ENCODE peak calls at places on chromosomes 7 and 10, in eight cellular contexts. M is colonic mucosa; E is stomach; U is GM13976; L is CD8-positive, alpha-beta T cell; B is HFFc6; V is GM23338; K is retinal pigment epithelial cell. G is an unnamed sample.

GRCh38 chr7:110591341-110591740 is 499.6 kb upstream of the LRRN3 start:
- DNase-seq in K (no peak), M (no peak), E (no peak), V (no peak), B (peak), L (no peak), U (no peak), G (no peak)

GRCh38 chr7:45978010-45978681 is 57.1 kb upstream of the IGFBP3 start:
- DNase-seq in U (no peak), E (peak), L (no peak), K (peak), B (peak), M (peak), V (peak), G (no peak)

GRCh38 chr7:140300263-140301131 is 97.8 kb downstream of the SLC37A3 start:
- DNase-seq in V (no peak), K (no peak), L (no peak), E (no peak), B (no peak), M (no peak), U (no peak), G (no peak)

GRCh38 chr7:135930565-135931423 is 46.4 kb downstream of the MTPN start:
- DNase-seq in K (peak), V (peak), M (no peak), B (peak), L (no peak), U (no peak), E (no peak), G (no peak)

GRCh38 chr10:13270877-13271551 is 28.9 kb downstream of the PHYH start:
- DNase-seq in M (peak), K (no peak), V (no peak), U (no peak), E (no peak), L (no peak), B (peak), G (no peak)

GRCh38 chr10:128540806-128541739 is 414.9 kb upstream of the MKI67 start:
- DNase-seq in B (no peak), L (no peak), E (peak), K (no peak), U (no peak), M (peak), V (peak), G (peak)

GRCh38 chr7:116952640-116953371 is 495 bp upstream of the ST7 start:
- DNase-seq in U (no peak), B (peak), M (peak), K (peak), E (peak), V (peak), L (peak), G (no peak)

GRCh38 chr10:63197304-63198092 is 64.4 kb downstream of the NRBF2 start:
- DNase-seq in E (no peak), V (no peak), M (no peak), K (peak), L (no peak), B (peak), U (no peak), G (no peak)

GRCh38 chr10:101495324-101495925 is 92.6 kb downstream of the POLL start:
- DNase-seq in U (no peak), K (no peak), B (peak), L (no peak), M (no peak), E (no peak), V (peak), G (peak)

GRCh38 chr7:130441408-130441854 is 615 bp upstream of the CEP41 start:
- DNase-seq in B (no peak), M (no peak), L (no peak), V (peak), E (no peak), K (no peak), U (peak), G (no peak)

GRCh38 chr10:132493246-132493755 is 44.3 kb upstream of the INPP5A start:
- DNase-seq in K (no peak), M (no peak), B (no peak), E (no peak), U (no peak), V (no peak), L (no peak), G (no peak)

GRCh38 chr10:73837072-73837471 is 25.7 kb upstream of the NDST2 start:
- DNase-seq in E (no peak), K (no peak), M (no peak), L (no peak), U (no peak), B (peak), V (no peak), G (no peak)

GRCh38 chr7:114533151-114533550 is 118.5 kb downstream of the FOXP2 start:
- DNase-seq in V (peak), B (no peak), M (no peak), K (no peak), U (no peak), L (no peak), E (no peak), G (no peak)

GRCh38 chr10:110668443-110668842 is 24.3 kb downstream of the RBM20 start:
- DNase-seq in M (no peak), E (no peak), K (no peak), L (no peak), B (no peak), V (no peak), U (no peak), G (no peak)

GRCh38 chr10:7561216-7561893 is 105.4 kb downstream of the ITIH5 start:
- DNase-seq in B (no peak), K (no peak), L (no peak), U (no peak), E (peak), V (peak), M (peak), G (no peak)

GRCh38 chr10:46282460-46283216 is 4.2 kb upstream of the ANTXRL start:
- DNase-seq in U (peak), L (peak), B (peak), M (peak), V (peak), K (peak), E (peak), G (peak)

GRCh38 chr10:43075612-43076003 is 1.3 kb upstream of the RET start:
- DNase-seq in K (no peak), E (no peak), B (no peak), L (no peak), M (no peak), U (no peak), V (peak), G (peak)

GRCh38 chr10:110042181-110042580 is 34.4 kb downstream of the ADD3 start:
- DNase-seq in U (no peak), L (no peak), B (no peak), E (no peak), V (no peak), M (no peak), K (no peak), G (no peak)

GRCh38 chr10:106083572-106083971 is 1080.9 kb downstream of the SORCS1 start:
- DNase-seq in M (no peak), V (no peak), K (no peak), B (no peak), E (no peak), U (no peak), L (no peak), G (no peak)

GRCh38 chr7:97555845-97556431 is 175.9 kb upstream of the TAC1 start:
- DNase-seq in V (peak), U (no peak), E (no peak), M (no peak), B (no peak), K (no peak), L (no peak), G (no peak)

GRCh38 chr7:155002411-155003214 is at the start of gene PAXIP1:
- DNase-seq in L (no peak), U (peak), E (peak), B (no peak), M (no peak), K (no peak), V (peak), G (peak)

GRCh38 chr7:111090834-111091233 is at the start of gene LRRN3:
- DNase-seq in K (no peak), V (peak), M (no peak), E (no peak), B (peak), U (no peak), L (no peak), G (no peak)

GRCh38 chr7:38716397-38716796 is 85.2 kb upstream of the AMPH start:
- DNase-seq in L (no peak), E (no peak), V (peak), U (no peak), M (no peak), K (no peak), B (no peak), G (no peak)
- TF ChIP-seq CTCF in L (no peak), E (no peak), V (peak), U (no peak), M (no peak), K (peak), B (peak), G (no peak)

DNA sequence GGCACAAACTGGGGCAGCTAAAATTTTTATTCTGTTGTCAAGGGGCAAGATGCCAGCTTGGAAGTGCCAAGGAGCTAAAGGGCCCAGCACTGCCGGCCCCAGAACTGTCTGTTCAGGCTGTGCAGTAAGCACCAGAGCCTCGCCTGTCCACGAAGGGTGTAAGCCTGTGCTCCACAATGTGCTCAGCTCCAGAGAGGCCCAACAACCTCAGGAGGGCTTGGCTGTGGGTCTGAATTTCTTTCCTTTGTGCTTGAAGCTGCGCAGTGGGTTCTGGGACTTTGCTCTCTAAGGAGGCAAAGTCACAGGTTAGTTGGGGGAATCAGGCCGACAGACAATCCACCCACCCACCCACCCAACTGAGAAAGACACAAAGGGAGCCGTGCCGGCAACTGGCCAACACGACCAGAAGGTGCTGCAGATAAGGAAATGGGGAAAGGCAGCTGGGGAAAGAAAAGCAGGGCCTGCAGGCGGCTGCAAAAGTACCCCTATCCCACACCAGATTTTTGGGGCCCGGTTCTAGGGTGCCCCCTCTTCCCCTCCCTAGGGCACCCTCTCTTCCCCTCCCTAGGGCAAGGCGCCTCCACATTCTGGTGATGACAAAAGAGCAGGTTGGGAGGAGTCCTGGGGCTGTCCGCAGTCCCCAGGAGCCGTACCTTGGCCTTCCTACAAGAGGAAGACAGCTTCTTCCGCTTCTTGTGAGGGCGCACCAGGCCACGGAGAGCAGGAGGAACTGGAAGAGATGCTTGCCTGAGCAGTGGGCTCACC is 7.7 kb downstream of the DDX56 start:
- DNase-seq in L (no peak), U (no peak), M (no peak), E (no peak), B (no peak), V (no peak), K (no peak), G (no peak)
- TF ChIP-seq CTCF in L (no peak), U (no peak), M (no peak), E (no peak), B (peak), V (no peak), K (no peak), G (no peak)

GRCh38 chr10:109018892-109019507 is 904.3 kb downstream of the XPNPEP1 start:
- DNase-seq in K (no peak), L (no peak), B (no peak), U (no peak), V (no peak), M (no peak), E (no peak), G (no peak)
- TF ChIP-seq CTCF in K (no peak), L (no peak), B (peak), U (no peak), V (no peak), M (no peak), E (no peak), G (no peak)

GRCh38 chr7:31648288-31648687 is 38.7 kb upstream of the PPP1R17 start:
- DNase-seq in L (no peak), U (no peak), M (no peak), E (no peak), B (no peak), V (peak), K (no peak), G (no peak)
- TF ChIP-seq CTCF in L (no peak), U (no peak), M (no peak), E (no peak), B (no peak), V (peak), K (peak), G (no peak)

DNA sequence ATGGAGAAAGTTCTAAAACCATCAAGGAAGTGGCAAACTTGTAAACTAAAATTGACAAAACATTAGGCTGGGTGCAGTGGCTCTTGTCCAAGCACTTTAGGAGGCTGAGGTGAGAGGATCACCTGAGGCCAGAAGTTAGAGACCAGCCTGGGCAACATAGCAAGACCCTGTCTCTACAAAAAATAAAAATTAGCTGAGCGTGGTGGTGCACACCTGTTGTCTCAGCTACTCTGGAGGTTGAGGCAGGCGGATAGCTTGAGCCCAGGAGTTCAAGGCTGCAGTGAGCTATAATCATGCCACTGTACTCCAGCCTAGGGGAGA is 29.4 kb upstream of the HNRNPH3 start:
- DNase-seq in E (no peak), V (no peak), B (no peak), U (no peak), L (no peak), M (no peak), K (no peak), G (no peak)
- TF ChIP-seq CTCF in E (no peak), V (no peak), B (peak), U (no peak), L (peak), M (no peak), K (no peak), G (no peak)

DNA sequence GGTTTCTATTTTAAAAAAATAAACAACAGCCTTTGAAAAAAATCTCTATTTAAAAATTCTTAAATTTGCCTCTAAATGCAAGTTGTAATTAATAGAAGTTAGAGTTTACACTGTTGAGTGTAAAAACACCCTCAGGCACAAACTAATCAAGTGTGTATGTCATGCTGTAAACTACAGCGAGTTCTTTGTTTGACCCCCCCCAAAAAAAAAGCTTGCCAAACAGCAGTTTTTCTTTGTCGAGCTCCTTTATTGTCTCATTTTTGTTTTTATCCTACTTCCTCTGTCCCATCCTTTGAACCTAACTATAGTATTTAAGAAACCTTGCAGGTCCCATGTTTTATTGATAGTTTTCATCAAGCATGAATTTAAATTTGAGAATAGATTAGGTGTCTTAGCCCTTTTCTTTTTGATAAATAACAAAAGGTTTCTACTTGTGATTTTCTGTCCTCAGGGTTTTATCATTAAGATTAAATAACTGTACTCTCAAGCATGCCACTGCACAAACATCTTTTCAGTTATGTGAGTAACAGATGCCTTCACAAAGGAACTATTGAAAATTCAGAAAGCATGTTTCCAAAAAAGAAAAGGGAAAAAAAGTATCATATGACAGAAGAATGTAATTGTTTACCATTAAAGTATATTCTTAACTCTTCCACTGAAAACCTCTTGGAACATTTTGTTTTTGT is 176.0 kb downstream of the ARID5B start:
- DNase-seq in U (no peak), V (no peak), B (no peak), K (no peak), E (no peak), M (no peak), L (no peak), G (no peak)
- TF ChIP-seq CTCF in U (no peak), V (no peak), B (no peak), K (no peak), E (no peak), M (no peak), L (no peak), G (no peak)

GRCh38 chr7:80288175-80289122 is 153.8 kb downstream of the GNAI1 start:
- DNase-seq in U (no peak), E (no peak), B (no peak), K (no peak), V (peak), L (no peak), M (no peak), G (no peak)
- TF ChIP-seq CTCF in U (no peak), E (no peak), B (peak), K (no peak), V (peak), L (no peak), M (no peak), G (no peak)

GRCh38 chr10:70348228-70348850 is 34.1 kb downstream of the LRRC20 start:
- DNase-seq in V (peak), L (no peak), B (no peak), K (no peak), U (peak), M (peak), E (peak), G (no peak)
- TF ChIP-seq CTCF in V (peak), L (peak), B (peak), K (peak), U (peak), M (peak), E (peak), G (peak)

G was measured in GM20000.